ENCODE peak calls at places on chromosomes 1 and 21, in eight cellular contexts. A is lower lobe of right lung; W is fibroblast of pulmonary artery; D is GM06990; Z is cardiac fibroblast; J is CD8-positive, alpha-beta T cell; R is A549; Q is AG10803. S is an unnamed sample.

GRCh38 chr1:224454337-224455055 is 19.9 kb upstream of the WDR26 start:
- DNase-seq in A (no peak), W (no peak), D (no peak), Z (no peak), J (no peak), R (no peak), Q (no peak), S (no peak)

GRCh38 chr1:154697710-154698109 is 89.7 kb upstream of the ADAR start:
- DNase-seq in A (no peak), W (peak), D (no peak), Z (no peak), J (no peak), R (no peak), Q (no peak), S (peak)

GRCh38 chr1:75396258-75396657 is 214.7 kb downstream of the SLC44A5 start:
- DNase-seq in A (no peak), W (no peak), D (no peak), Z (no peak), J (no peak), R (no peak), Q (no peak), S (no peak)

GRCh38 chr1:198472123-198472522 is 68.4 kb downstream of the ATP6V1G3 start:
- DNase-seq in A (no peak), W (no peak), D (no peak), Z (no peak), J (no peak), R (no peak), Q (no peak), S (no peak)

GRCh38 chr1:96522927-96523326 is 198.7 kb upstream of the PTBP2 start:
- DNase-seq in A (no peak), W (no peak), D (no peak), Z (no peak), J (no peak), R (no peak), Q (no peak), S (no peak)

GRCh38 chr1:33876970-33877680 is 13.2 kb downstream of the HMGB4 start:
- DNase-seq in A (no peak), W (no peak), D (no peak), Z (peak), J (no peak), R (no peak), Q (peak), S (peak)

GRCh38 chr1:202825748-202826147 is 15.0 kb downstream of the PCAT6 start:
- DNase-seq in A (no peak), W (no peak), D (no peak), Z (no peak), J (no peak), R (no peak), Q (no peak), S (no peak)

GRCh38 chr1:116724765-116725375 is 29.4 kb upstream of the CD2 start:
- DNase-seq in A (no peak), W (peak), D (no peak), Z (peak), J (peak), R (peak), Q (peak), S (peak)

GRCh38 chr1:18940303-18941020 is 16.0 kb downstream of the IFFO2 start:
- DNase-seq in A (no peak), W (peak), D (no peak), Z (peak), J (no peak), R (no peak), Q (peak), S (peak)

GRCh38 chr21:45454924-45455315 is 50.0 kb downstream of the COL18A1 start:
- DNase-seq in A (no peak), W (peak), D (no peak), Z (peak), J (no peak), R (no peak), Q (peak), S (peak)

GRCh38 chr1:193589597-193590040 is 403.2 kb upstream of the B3GALT2 start:
- DNase-seq in A (no peak), W (peak), D (no peak), Z (peak), J (no peak), R (no peak), Q (no peak), S (peak)

GRCh38 chr1:55010887-55011217 is 12.1 kb downstream of the BSND start:
- DNase-seq in A (no peak), W (no peak), D (no peak), Z (no peak), J (no peak), R (no peak), Q (no peak), S (no peak)
- TF ChIP-seq CTCF in A (no peak), W (no peak), D (peak), Z (no peak), J (no peak), R (no peak), Q (no peak), S (no peak)

DNA sequence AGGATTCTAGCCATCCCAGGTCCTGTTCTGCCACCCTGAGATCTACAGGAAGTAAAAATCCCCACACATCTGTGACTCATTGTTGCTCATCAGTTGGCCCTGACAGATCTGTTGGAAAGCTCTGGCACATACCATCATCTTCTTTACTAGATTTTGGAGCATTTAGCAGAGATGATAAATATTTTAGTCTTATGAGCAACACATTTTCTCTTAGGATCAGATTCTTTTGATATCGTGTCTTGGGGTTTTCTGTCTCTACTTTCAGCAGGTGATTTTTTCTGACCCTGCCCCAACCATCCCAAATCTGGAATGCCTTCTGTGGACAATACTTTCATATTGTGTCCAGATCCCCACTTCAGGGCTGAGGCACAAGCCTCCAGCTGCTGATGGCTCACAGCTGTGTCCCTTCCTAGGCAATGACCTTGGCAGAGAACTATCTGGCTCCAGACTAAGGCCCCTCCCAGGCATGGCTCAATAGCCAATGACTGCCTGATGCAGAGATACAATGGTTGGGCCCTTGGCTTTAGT is 102.8 kb downstream of the GDAP2 start:
- DNase-seq in A (no peak), W (peak), D (no peak), Z (peak), J (no peak), R (peak), Q (peak), S (peak)
- H3K4me3 ChIP-seq in A (no peak), W (no peak), D (no peak), Z (no peak), J (no peak), R (no peak), Q (no peak), S (no peak)

DNA sequence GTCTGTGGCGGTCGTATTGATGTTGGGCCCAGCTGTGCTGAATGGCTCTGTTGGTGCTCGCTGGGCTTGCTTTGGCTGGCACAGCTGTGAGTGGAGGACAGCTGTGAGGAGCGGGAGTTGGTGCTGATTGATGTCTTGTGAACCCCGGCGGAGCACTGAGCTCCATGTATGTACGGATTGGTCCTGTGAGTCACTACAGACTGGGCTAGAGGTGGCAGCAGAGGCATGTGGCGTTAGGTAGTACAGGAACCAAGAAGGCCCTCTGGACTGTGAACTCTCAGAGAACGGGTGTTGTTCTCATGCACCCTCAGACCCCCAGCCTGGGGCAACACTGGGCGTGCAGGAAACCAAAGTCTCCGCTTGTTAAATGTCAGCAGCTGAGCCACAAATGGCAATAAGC is 209.0 kb downstream of the KIF26B start:
- DNase-seq in A (no peak), W (no peak), D (no peak), Z (no peak), J (no peak), R (no peak), Q (no peak), S (no peak)
- TF ChIP-seq CTCF in A (no peak), W (no peak), D (no peak), Z (no peak), J (no peak), R (no peak), Q (no peak), S (no peak)

GRCh38 chr1:148318123-148318899 is 164.8 kb downstream of the PPIAL4G start:
- DNase-seq in A (peak), W (peak), D (peak), Z (peak), J (peak), R (no peak), Q (no peak), S (no peak)
- H3K4me3 ChIP-seq in A (peak), W (peak), D (peak), Z (peak), J (peak), R (no peak), Q (peak), S (no peak)

DNA sequence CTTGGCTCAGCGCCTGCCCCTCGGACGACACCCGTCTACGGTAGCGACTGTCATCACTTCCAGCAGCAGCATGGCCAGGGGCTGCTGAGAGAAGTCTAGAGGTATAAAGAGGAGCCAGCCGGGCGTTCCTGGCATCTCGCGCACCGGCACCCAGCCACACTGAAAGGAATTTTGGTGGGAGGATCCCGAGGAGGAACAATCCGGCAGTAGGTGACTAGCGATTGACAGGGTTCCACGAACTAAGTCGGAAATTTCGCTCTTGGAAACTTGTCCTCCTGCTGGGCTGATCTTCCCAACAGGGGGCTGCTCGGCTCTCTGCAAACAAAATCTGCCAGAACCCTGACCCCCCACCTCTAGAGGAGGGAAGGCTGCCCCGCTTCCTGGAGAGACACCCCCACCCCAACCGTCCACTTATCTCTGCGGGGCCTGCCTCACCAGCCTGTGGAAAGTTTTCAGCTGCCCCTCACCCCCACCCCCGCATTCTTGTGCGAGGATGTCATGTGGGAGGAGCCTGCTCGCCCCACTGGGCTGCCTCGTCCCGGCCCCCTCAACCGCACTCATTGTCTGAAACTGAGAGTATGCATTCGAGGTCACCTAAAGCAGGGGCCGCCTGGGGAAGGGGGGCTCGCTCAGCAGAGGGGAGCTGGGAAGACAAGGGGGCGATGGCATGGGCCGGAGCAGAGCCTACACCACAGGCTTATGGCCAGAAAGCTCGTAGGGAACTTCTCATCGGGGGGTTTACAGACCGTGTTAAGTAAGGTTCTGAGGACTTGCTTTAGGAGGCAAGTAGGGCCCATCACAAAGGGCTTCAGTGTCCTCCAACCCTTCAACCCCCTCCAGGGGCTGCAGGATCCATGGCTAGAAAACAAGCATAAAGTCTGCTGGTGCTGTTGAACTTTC is 9.6 kb downstream of the EPHA2 start:
- DNase-seq in A (peak), W (peak), D (no peak), Z (peak), J (no peak), R (peak), Q (peak), S (peak)
- TF ChIP-seq CTCF in A (no peak), W (no peak), D (no peak), Z (no peak), J (no peak), R (no peak), Q (no peak), S (peak)

S was measured in fibroblast of the aortic adventitia.